ENCODE peak calls at places on chromosomes 12 and 14, in five cellular contexts. One of them, this sample, is unnamed.

GRCh38 chr14:53902307-53902706 is 54.3 kb downstream of the BMP4 start:
- DNase-seq in GM12878: no peak
- DNase-seq in H1: no peak
- DNase-seq in K562: no peak
- DNase-seq in HepG2: no peak
- DNase-seq in this sample: no peak

GRCh38 chr12:120316798-120317257 is 10.8 kb downstream of the PLA2G1B start:
- DNase-seq in GM12878: no peak
- DNase-seq in H1: no peak
- DNase-seq in HepG2: peak
- DNase-seq in K562: peak
- DNase-seq in this sample: no peak

GRCh38 chr12:90741611-90742010 is 213.4 kb downstream of the CCER1 start:
- DNase-seq in K562: no peak
- DNase-seq in H1: no peak
- DNase-seq in GM12878: no peak
- DNase-seq in HepG2: no peak
- DNase-seq in this sample: no peak

GRCh38 chr12:29733060-29733459 is 50.7 kb downstream of the TMTC1 start:
- DNase-seq in HepG2: no peak
- DNase-seq in K562: no peak
- DNase-seq in H1: no peak
- DNase-seq in GM12878: no peak
- DNase-seq in this sample: no peak

GRCh38 chr12:103632554-103633216 is 45.6 kb downstream of the STAB2 start:
- DNase-seq in H1: peak
- DNase-seq in GM12878: peak
- DNase-seq in K562: peak
- DNase-seq in HepG2: peak
- DNase-seq in this sample: peak

GRCh38 chr14:32225378-32225920 is 22.4 kb upstream of the RNU6-8 start:
- DNase-seq in K562: no peak
- DNase-seq in HepG2: no peak
- DNase-seq in H1: no peak
- DNase-seq in GM12878: no peak
- DNase-seq in this sample: no peak

GRCh38 chr12:76025601-76026575 is 5.7 kb downstream of the PHLDA1 start:
- DNase-seq in K562: no peak
- DNase-seq in HepG2: no peak
- DNase-seq in GM12878: no peak
- DNase-seq in H1: no peak
- DNase-seq in this sample: no peak

GRCh38 chr12:85057370-85057963 is 21.3 kb downstream of the LRRIQ1 start:
- DNase-seq in H1: no peak
- DNase-seq in HepG2: peak
- DNase-seq in GM12878: no peak
- DNase-seq in K562: peak
- DNase-seq in this sample: peak

GRCh38 chr12:9776795-9777194 is 16.1 kb upstream of the CD69 start:
- DNase-seq in K562: no peak
- DNase-seq in GM12878: no peak
- DNase-seq in HepG2: no peak
- DNase-seq in H1: no peak
- DNase-seq in this sample: no peak

GRCh38 chr12:124752437-124753229 is 111.0 kb downstream of the SCARB1 start:
- DNase-seq in K562: no peak
- DNase-seq in GM12878: no peak
- DNase-seq in H1: no peak
- DNase-seq in HepG2: no peak
- DNase-seq in this sample: no peak

GRCh38 chr12:103680591-103681065 is 93.6 kb downstream of the STAB2 start:
- DNase-seq in GM12878: no peak
- DNase-seq in K562: peak
- DNase-seq in HepG2: no peak
- DNase-seq in H1: no peak
- DNase-seq in this sample: no peak

GRCh38 chr12:98698603-98699463 is 53.7 kb downstream of the APAF1 start:
- DNase-seq in K562: peak
- DNase-seq in HepG2: peak
- DNase-seq in GM12878: peak
- DNase-seq in H1: no peak
- DNase-seq in this sample: peak

GRCh38 chr12:14167005-14167628 is 185.7 kb upstream of the GRIN2B start:
- DNase-seq in H1: no peak
- DNase-seq in HepG2: peak
- DNase-seq in K562: peak
- DNase-seq in GM12878: no peak
- DNase-seq in this sample: peak

GRCh38 chr14:29842228-29842627 is 85.4 kb downstream of the PRKD1 start:
- DNase-seq in K562: no peak
- DNase-seq in H1: no peak
- DNase-seq in GM12878: no peak
- DNase-seq in HepG2: no peak
- DNase-seq in this sample: no peak

GRCh38 chr12:64890873-64891468 is 66.5 kb downstream of the TBC1D30 start:
- DNase-seq in HepG2: peak
- DNase-seq in GM12878: no peak
- DNase-seq in H1: no peak
- DNase-seq in K562: peak
- DNase-seq in this sample: peak

GRCh38 chr12:31226639-31227038 is 99.3 kb downstream of the SINHCAF start:
- DNase-seq in K562: no peak
- DNase-seq in HepG2: no peak
- DNase-seq in GM12878: no peak
- DNase-seq in H1: no peak
- DNase-seq in this sample: no peak

GRCh38 chr12:103586132-103586531 is 941 bp upstream of the STAB2 start:
- DNase-seq in HepG2: no peak
- DNase-seq in H1: no peak
- DNase-seq in K562: no peak
- DNase-seq in GM12878: no peak
- DNase-seq in this sample: no peak

GRCh38 chr12:5648692-5649338 is 216.9 kb downstream of the NTF3 start:
- DNase-seq in H1: peak
- DNase-seq in K562: peak
- DNase-seq in HepG2: peak
- DNase-seq in GM12878: no peak
- DNase-seq in this sample: peak

GRCh38 chr12:108822458-108823205 is 34.8 kb downstream of the SSH1 start:
- DNase-seq in HepG2: no peak
- DNase-seq in H1: no peak
- DNase-seq in K562: peak
- DNase-seq in GM12878: no peak
- DNase-seq in this sample: no peak

GRCh38 chr14:24184104-24184970 is 4.3 kb downstream of the IPO4 start:
- DNase-seq in H1: no peak
- DNase-seq in K562: no peak
- DNase-seq in GM12878: no peak
- DNase-seq in HepG2: no peak
- DNase-seq in this sample: no peak

GRCh38 chr14:66281036-66281776 is 205.0 kb upstream of the CCDC196 start:
- DNase-seq in GM12878: no peak
- DNase-seq in H1: no peak
- DNase-seq in K562: no peak
- DNase-seq in HepG2: no peak
- DNase-seq in this sample: no peak

GRCh38 chr14:60777856-60778578 is 43.5 kb downstream of the MNAT1 start:
- DNase-seq in GM12878: no peak
- DNase-seq in K562: no peak
- DNase-seq in H1: no peak
- DNase-seq in HepG2: no peak
- DNase-seq in this sample: no peak

GRCh38 chr14:34474187-34474679 is 12.2 kb upstream of the SPTSSA start:
- DNase-seq in H1: no peak
- DNase-seq in HepG2: no peak
- DNase-seq in K562: no peak
- DNase-seq in GM12878: no peak
- DNase-seq in this sample: no peak

GRCh38 chr14:25014440-25014839 is 35.5 kb downstream of the STXBP6 start:
- DNase-seq in GM12878: no peak
- DNase-seq in K562: no peak
- DNase-seq in HepG2: peak
- DNase-seq in H1: no peak
- DNase-seq in this sample: no peak

GRCh38 chr12:106031736-106032135 is 107.0 kb downstream of the NUAK1 start:
- DNase-seq in GM12878: no peak
- DNase-seq in HepG2: no peak
- DNase-seq in H1: no peak
- DNase-seq in K562: no peak
- DNase-seq in this sample: no peak

GRCh38 chr12:13203028-13203922 is 6.7 kb downstream of the EMP1 start:
- DNase-seq in GM12878: no peak
- DNase-seq in HepG2: no peak
- DNase-seq in K562: peak
- DNase-seq in H1: peak
- DNase-seq in this sample: no peak

GRCh38 chr12:66596189-66596588 is 82.7 kb downstream of the GRIP1 start:
- DNase-seq in HepG2: no peak
- DNase-seq in GM12878: no peak
- DNase-seq in H1: no peak
- DNase-seq in K562: no peak
- DNase-seq in this sample: no peak

GRCh38 chr14:81341405-81342180 is 58.5 kb downstream of the STON2 start:
- DNase-seq in H1: no peak
- DNase-seq in HepG2: no peak
- DNase-seq in GM12878: no peak
- DNase-seq in K562: no peak
- DNase-seq in this sample: no peak

GRCh38 chr14:68719634-68720384 is 73.1 kb downstream of the ZFP36L1 start:
- DNase-seq in HepG2: no peak
- DNase-seq in K562: peak
- DNase-seq in H1: no peak
- DNase-seq in GM12878: no peak
- DNase-seq in this sample: no peak
- TF ChIP-seq CEBPB in HepG2: no peak
- TF ChIP-seq CEBPB in K562: no peak
- TF ChIP-seq CEBPB in H1: no peak
- TF ChIP-seq CEBPB in GM12878: no peak
- TF ChIP-seq CEBPB in this sample: no peak

GRCh38 chr12:25692115-25693035 is 139.3 kb upstream of the LMNTD1 start:
- DNase-seq in HepG2: no peak
- DNase-seq in GM12878: no peak
- DNase-seq in K562: peak
- DNase-seq in H1: no peak
- DNase-seq in this sample: no peak

GRCh38 chr12:25691865-25692114 is 138.7 kb upstream of the LMNTD1 start:
- DNase-seq in K562: no peak
- DNase-seq in GM12878: no peak
- DNase-seq in HepG2: no peak
- DNase-seq in H1: no peak
- DNase-seq in this sample: no peak

GRCh38 chr12:25690996-25691864 is 138.1 kb upstream of the LMNTD1 start:
- DNase-seq in HepG2: no peak
- DNase-seq in K562: no peak
- DNase-seq in GM12878: no peak
- DNase-seq in H1: no peak
- DNase-seq in this sample: no peak

GRCh38 chr12:25689996-25690501 is 137.0 kb upstream of the LMNTD1 start:
- DNase-seq in H1: no peak
- DNase-seq in K562: no peak
- DNase-seq in HepG2: no peak
- DNase-seq in GM12878: no peak
- DNase-seq in this sample: no peak

DNA sequence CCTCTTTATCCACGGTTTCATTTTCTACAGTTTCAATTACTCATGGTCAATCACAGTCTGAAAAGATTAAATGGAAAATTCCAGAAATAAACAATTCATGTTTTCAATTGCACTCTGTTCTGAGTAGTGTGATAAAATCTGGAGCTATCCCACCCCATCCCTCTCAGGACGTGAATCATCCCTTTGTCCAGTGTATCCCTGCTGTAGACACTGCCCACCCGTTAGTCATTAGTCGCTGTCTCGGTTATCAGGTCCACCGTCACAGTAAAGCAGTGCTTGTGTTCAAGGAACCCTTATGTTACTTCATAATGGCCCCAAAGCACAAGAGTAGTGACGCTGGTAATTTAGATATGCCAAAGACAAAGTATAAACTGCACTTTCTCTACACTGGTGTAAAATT is 141.0 kb upstream of the LMNTD1 start:
- DNase-seq in H1: no peak
- DNase-seq in HepG2: peak
- DNase-seq in K562: no peak
- DNase-seq in GM12878: no peak
- DNase-seq in this sample: no peak
- TF ChIP-seq SP1 in H1: no peak
- TF ChIP-seq SP1 in HepG2: no peak
- TF ChIP-seq SP1 in K562: no peak
- TF ChIP-seq SP1 in GM12878: no peak
- TF ChIP-seq SP1 in this sample: no peak

DNA sequence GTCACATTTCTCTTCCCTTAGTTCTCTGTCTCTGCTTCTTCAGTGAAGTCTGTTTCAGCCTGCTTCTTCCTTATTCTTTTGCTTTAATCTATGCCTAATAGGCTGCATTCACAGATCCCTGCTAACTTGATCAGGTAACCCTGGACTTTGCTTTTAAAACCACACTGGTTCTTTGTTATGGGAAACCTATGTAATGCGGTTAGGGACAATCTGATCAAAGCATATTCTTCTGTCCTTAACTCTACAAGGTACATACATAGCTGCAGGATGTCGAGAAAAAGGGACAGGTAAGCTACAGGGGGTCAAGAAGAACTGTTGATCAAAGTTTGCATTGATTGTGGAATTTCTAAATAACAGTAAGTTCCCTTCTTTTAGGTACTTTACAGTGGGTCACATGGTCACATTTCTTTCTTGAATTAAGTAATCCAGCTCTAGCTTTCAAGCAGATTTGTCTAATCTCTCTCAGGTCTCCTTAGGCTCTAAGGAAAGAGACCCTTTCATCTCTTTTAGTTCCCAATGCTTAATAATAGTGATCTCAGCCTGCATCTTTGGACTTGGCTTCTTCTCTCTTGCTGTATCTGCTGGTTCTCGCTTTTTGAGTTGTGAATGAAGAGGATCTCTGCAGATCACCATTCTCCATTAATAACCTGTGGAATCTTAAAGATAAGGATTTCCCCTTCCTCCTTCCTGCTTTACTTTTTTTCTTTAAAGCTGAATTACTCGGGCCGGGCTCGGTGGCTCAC is 3.8 kb downstream of the COPZ1 start:
- DNase-seq in K562: no peak
- DNase-seq in HepG2: peak
- DNase-seq in H1: no peak
- DNase-seq in GM12878: no peak
- DNase-seq in this sample: no peak
- H3K4me3 ChIP-seq in K562: no peak
- H3K4me3 ChIP-seq in HepG2: peak
- H3K4me3 ChIP-seq in H1: no peak
- H3K4me3 ChIP-seq in GM12878: no peak
- H3K4me3 ChIP-seq in this sample: peak

DNA sequence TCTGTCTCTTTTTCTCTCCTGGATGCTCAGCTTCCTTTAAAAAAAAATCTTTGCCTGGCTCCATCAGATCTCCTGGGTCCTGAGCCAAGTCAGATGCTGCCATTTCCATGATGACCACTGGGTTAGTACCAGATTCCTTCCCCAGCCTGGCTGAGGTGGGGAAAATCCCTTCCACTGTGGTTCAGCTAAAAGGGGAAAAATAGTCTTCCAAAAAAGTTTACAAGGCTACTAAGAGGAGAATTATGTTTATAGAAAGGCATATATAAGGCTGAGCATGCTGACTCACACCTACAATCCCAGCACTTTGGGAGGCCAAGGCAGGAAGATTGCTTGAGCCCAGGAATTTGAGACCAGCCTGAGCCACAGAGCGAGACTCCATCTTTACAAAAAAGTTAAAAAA is 28.4 kb upstream of the GAS2L3 start:
- DNase-seq in H1: no peak
- DNase-seq in GM12878: no peak
- DNase-seq in K562: no peak
- DNase-seq in HepG2: no peak
- DNase-seq in this sample: no peak
- TF ChIP-seq CEBPB in H1: no peak
- TF ChIP-seq CEBPB in GM12878: no peak
- TF ChIP-seq CEBPB in K562: no peak
- TF ChIP-seq CEBPB in HepG2: no peak
- TF ChIP-seq CEBPB in this sample: no peak